ENCODE peak calls at places on chromosomes 16 and 17, in four cellular contexts. W is IMR-90, J is neuronal stem cell, I is mesenchymal stem cell. G is an unnamed sample.

GRCh38 chr16:84143784-84144199 is 1.2 kb downstream of the HSDL1 start:
- DNase-seq in W (no peak), J (no peak), I (peak), G (no peak)

GRCh38 chr17:81285179-81285878 is 9.8 kb downstream of the SLC38A10 start:
- DNase-seq in W (peak), J (no peak), I (no peak), G (no peak)

GRCh38 chr16:52953215-52953614 is 99.5 kb downstream of the CHD9NB start:
- DNase-seq in W (no peak), J (no peak), I (no peak), G (no peak)

GRCh38 chr17:10149573-10150399 is 48.6 kb downstream of the GAS7 start:
- DNase-seq in W (peak), J (no peak), I (peak), G (no peak)

GRCh38 chr16:77723108-77723514 is 797 bp downstream of the NUDT7 start:
- DNase-seq in W (peak), J (no peak), I (peak), G (no peak)

GRCh38 chr16:89020068-89020924 is 43.3 kb upstream of the CBFA2T3 start:
- DNase-seq in W (no peak), J (no peak), I (no peak), G (no peak)

GRCh38 chr17:76826290-76827138 is 41.7 kb upstream of the MGAT5B start:
- DNase-seq in W (no peak), J (no peak), I (no peak), G (no peak)

GRCh38 chr16:56970934-56971767 is 9.4 kb downstream of the CETP start:
- DNase-seq in W (peak), J (no peak), I (no peak), G (no peak)

GRCh38 chr16:27676807-27677206 is 126.9 kb downstream of the KATNIP start:
- DNase-seq in W (peak), J (no peak), I (peak), G (no peak)

GRCh38 chr16:27368358-27368722 is 33.6 kb upstream of the IL21R start:
- DNase-seq in W (no peak), J (no peak), I (no peak), G (no peak)

GRCh38 chr17:55644346-55644745 is 78.3 kb downstream of the TMEM100 start:
- DNase-seq in W (no peak), J (no peak), I (peak), G (no peak)

GRCh38 chr17:83189673-83190385 is 110.4 kb downstream of the METRNL start:
- DNase-seq in W (peak), J (no peak), I (peak), G (no peak)

GRCh38 chr17:67108411-67108810 is 64.1 kb downstream of the CACNG1 start:
- DNase-seq in W (no peak), J (no peak), I (no peak), G (no peak)

GRCh38 chr17:38861399-38861843 is 7.9 kb upstream of the RPL23 start:
- DNase-seq in W (no peak), J (no peak), I (no peak), G (peak)

GRCh38 chr17:10311131-10311530 is 61.7 kb downstream of the MYH13 start:
- DNase-seq in W (no peak), J (no peak), I (no peak), G (no peak)

GRCh38 chr16:53882310-53882709 is 178.4 kb downstream of the FTO start:
- DNase-seq in W (no peak), J (no peak), I (no peak), G (no peak)

GRCh38 chr16:30394603-30395154 is 541 bp upstream of the ZNF48 start:
- DNase-seq in W (peak), J (peak), I (peak), G (no peak)

GRCh38 chr16:2482181-2483107 is 7.5 kb downstream of the TBC1D24 start:
- DNase-seq in W (peak), J (no peak), I (peak), G (no peak)

GRCh38 chr17:29357821-29358232 is 32.3 kb upstream of the TAOK1 start:
- DNase-seq in W (peak), J (no peak), I (peak), G (no peak)

GRCh38 chr17:72111374-72111773 is 9.4 kb upstream of the SOX9 start:
- DNase-seq in W (no peak), J (no peak), I (no peak), G (no peak)

GRCh38 chr17:35313875-35314409 is 59.5 kb downstream of the SLFN11 start:
- DNase-seq in W (no peak), J (no peak), I (no peak), G (peak)

GRCh38 chr16:12675852-12676251 is 127.8 kb downstream of the CPPED1 start:
- DNase-seq in W (peak), J (no peak), I (peak), G (no peak)

GRCh38 chr16:49596699-49597291 is 223.2 kb downstream of the C16orf78 start:
- DNase-seq in W (no peak), J (no peak), I (no peak), G (peak)

GRCh38 chr16:76527244-76527643 is 250.0 kb downstream of the CNTNAP4 start:
- DNase-seq in W (no peak), J (no peak), I (no peak), G (no peak)

GRCh38 chr16:14489460-14489859 is 140.6 kb downstream of the PARN start:
- DNase-seq in W (peak), J (no peak), I (peak), G (peak)

GRCh38 chr16:67847064-67847861 is at the start of gene CENPT:
- DNase-seq in W (peak), J (no peak), I (peak), G (no peak)
- H2BK120ac ChIP-seq in W (peak), J (no peak), I (peak), G (no peak)

GRCh38 chr17:7355053-7355452 is at the start of gene TMEM95:
- DNase-seq in W (no peak), J (no peak), I (no peak), G (no peak)

GRCh38 chr17:7352910-7353635 is 1.1 kb downstream of the KCTD11 start:
- DNase-seq in W (no peak), J (no peak), I (no peak), G (no peak)

GRCh38 chr17:7354262-7354781 is 634 bp upstream of the TMEM95 start:
- DNase-seq in W (peak), J (no peak), I (peak), G (no peak)

GRCh38 chr17:7352559-7352889 is 562 bp downstream of the KCTD11 start:
- DNase-seq in W (no peak), J (no peak), I (no peak), G (no peak)

DNA sequence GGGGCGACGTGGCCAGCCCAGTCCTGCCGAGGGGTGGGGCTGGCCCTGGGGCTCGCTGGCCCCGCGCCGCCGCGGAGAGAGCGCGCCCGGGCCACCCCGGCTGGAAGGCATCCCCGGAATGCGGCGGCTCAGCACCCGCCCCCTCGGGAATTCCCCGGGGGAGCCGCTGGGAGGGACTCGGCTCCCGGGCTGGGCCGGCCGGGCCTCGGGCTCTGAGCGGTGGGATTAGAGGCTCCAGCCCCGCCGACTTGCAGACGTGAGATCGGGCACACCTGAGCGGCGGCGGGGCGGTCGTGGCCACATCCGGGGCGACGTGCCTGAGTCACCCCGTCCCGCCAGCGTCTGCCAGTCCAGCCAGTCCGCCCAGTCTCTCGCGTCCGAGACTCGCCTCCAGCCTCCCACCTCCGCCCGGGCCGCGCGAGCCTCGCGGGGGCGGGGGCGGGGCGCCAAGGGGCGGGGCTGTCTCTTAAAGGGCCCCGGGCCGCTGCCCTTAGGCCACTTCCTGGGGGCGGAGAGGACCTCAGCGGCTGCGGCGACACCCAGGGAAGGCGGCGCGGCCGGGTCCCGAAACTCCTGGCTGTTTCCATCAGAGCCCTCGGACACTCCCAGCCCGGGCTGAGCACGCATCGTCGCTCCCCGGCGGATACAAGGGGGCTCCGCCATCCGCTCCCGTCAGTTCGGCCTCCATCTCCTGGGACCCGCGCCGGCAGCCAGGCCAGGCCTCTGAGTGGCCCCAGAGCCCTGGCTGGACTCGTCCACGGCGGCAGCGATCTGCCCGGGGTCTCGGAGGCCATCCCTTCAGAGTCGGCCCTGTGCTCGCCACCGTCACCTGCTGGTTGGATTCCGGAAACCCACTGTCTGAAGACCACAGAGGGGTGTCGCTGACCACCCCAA is at the start of gene KCTD11:
- DNase-seq in W (peak), J (peak), I (peak), G (peak)
- H4K8ac ChIP-seq in W (peak), J (peak), I (peak), G (no peak)

GRCh38 chr16:86669285-86669805 is 91.0 kb downstream of the FOXL1 start:
- DNase-seq in W (no peak), J (no peak), I (no peak), G (no peak)
- H2BK5ac ChIP-seq in W (peak), J (no peak), I (no peak), G (no peak)

DNA sequence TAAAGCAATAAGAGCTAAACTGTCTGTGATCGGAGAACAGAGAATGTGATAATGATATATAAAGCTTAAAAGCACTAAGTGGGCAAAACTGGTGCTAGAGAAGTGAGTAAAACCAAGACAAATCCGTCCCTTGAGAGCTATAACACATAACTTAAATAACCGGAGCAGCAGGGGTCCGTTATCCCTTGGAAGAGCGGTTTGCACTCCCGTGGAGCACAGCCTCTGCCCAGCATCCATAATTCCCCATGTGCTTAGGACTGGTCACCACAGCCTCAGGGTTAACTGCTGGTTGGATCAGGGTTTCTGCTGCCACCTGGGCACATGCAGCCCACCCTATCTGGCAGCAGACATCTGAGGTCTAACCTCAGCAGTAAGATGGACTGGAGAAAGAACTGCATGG is 489.1 kb downstream of the NPIPA7 start:
- DNase-seq in W (no peak), J (peak), I (no peak), G (peak)
- H2BK120ac ChIP-seq in W (no peak), J (no peak), I (no peak), G (no peak)

GRCh38 chr16:82627811-82628339 is 1.1 kb downstream of the CDH13 start:
- DNase-seq in W (peak), J (no peak), I (peak), G (peak)
- H4K8ac ChIP-seq in W (peak), J (no peak), I (peak), G (no peak)

DNA sequence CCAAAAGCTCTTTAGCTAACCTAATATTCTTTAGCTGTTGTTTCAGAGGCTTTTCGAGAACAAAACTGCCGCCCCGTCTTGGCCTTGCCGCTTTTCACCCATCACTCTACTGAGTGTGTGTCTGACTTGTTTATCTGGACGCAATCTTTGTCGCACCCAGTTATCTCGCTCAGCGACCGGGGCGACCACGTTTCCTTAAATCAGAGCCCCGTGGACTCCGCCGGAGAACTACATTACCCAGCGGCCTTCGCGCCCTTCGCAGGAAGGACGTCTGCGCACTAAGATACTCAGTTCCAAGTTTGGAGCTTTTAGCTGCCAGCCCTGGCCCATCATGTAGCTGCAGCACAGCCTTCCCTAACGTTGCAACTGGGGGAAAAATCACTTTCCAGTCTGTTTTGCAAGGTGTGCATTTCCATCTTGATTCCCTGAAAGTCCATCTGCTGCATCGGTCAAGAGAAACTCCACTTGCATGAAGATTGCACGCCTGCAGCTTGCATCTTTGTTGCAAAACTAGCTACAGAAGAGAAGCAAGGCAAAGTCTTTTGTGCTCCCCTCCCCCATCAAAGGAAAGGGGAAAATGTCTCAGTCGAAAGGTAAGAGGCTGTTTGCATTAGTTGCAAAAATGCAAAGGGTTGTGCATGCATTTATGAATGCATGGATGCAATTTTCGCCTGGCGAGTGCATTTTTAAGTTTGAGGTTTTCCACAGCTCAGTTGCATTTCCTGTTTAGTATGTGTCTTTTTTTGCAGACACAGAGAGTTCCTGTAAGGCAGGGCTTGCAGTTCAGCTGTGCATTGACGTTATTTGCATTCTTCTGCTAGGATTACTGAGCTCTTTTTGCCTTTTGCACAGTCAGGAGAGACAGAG is at the start of gene MAP2K6:
- DNase-seq in W (peak), J (peak), I (peak), G (peak)
- H2BK5ac ChIP-seq in W (no peak), J (no peak), I (no peak), G (no peak)

DNA sequence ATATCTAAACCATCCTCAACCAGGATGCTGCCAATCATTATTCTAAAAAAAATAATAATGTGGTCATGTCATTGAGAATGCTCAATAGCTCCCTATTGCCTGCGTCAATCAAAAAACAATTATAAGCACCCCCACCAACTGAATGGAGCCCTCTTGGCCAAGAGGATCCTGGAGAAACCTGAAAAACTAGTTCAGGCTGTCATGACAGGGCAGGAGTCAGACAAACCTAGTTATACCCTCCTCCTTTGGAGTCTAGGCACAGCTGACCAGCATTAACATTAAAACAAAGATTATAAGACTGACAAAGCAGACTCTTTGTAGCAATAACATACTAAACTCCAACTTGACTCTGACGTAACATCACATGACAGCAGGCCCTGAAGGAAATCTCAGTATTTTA is 119.2 kb upstream of the CCL2 start:
- DNase-seq in W (no peak), J (no peak), I (no peak), G (peak)
- H2BK120ac ChIP-seq in W (no peak), J (no peak), I (no peak), G (no peak)

DNA sequence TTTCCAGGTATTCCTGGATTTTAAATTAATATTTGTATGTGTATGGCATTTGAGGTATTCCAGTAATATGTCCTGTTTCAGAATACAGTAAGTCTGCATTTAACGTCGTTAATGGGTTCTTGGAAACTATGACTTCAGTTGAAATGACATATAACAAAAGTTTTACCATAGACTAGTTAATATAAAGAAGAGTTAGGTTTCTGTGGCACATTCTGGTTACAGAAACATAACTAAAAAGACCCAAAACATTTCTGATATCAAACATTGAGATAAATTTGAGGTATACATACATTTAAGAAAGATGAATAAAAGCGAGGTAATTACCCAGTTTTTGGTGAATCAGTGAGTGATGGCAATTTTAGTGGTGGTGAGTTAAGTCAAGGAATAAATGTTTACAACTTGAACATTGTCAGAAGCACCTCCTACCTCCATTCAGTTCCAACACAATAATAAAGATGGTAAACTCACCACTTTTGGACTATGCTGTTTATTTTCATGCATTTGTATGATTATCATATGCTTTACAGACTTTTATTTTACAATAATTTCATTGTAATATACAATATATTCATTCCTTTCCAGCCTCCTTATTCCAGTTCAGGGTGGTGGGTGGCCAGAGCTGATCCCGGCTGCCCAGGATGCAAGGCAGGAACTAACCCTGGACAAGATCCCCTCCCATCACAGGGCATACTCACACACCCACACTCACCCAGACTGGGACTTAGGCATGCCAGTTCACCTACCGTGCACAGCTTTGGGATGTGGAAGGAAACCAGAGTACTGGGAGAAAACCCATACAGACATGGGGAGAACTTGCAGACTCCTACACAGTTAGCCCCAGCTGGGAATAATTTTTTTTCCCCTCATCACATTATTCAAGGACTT is 9.7 kb downstream of the LUC7L3 start:
- DNase-seq in W (no peak), J (no peak), I (no peak), G (no peak)
- H4K8ac ChIP-seq in W (no peak), J (no peak), I (no peak), G (no peak)

G was measured in H9.